ENCODE peak calls at places on chromosomes 7 and 10, in six cellular contexts. G is HepG2, K is K562, A is GM23338, H is GM12878, P is WTC11. O is an unnamed sample.

GRCh38 chr7:103347507-103348267 is at the start of gene PSMC2:
- DNase-seq in G (peak; percentile 92), K (peak; percentile 83), A (peak; percentile 94), H (peak; percentile 80), P (peak; percentile 76), O (peak; percentile 76)

GRCh38 chr7:137423321-137423720 is 79.8 kb upstream of the PTN start:
- DNase-seq in G (no peak), K (no peak), A (no peak), H (no peak), P (no peak), O (no peak)

GRCh38 chr7:116232920-116233319 is 22.6 kb downstream of the TES start:
- DNase-seq in G (no peak), K (no peak), A (no peak), H (no peak), P (no peak), O (no peak)

GRCh38 chr7:1956141-1956540 is 276.6 kb downstream of the MAD1L1 start:
- DNase-seq in G (no peak), K (no peak), A (no peak), H (no peak), P (no peak), O (no peak)

GRCh38 chr7:21972397-21972784 is 26.7 kb upstream of the CDCA7L start:
- DNase-seq in G (no peak), K (no peak), A (peak; percentile 42), H (no peak), P (peak; percentile 44), O (peak; percentile 54)

GRCh38 chr10:63767512-63767911 is 246.3 kb downstream of the REEP3 start:
- DNase-seq in G (peak; percentile 4), K (no peak), A (peak; percentile 20), H (no peak), P (no peak), O (no peak)

GRCh38 chr10:44143556-44143955 is 241.3 kb downstream of the CXCL12 start:
- DNase-seq in G (no peak), K (no peak), A (no peak), H (no peak), P (no peak), O (no peak)

GRCh38 chr7:18399624-18400235 is 95.8 kb upstream of the HDAC9 start:
- DNase-seq in G (no peak), K (no peak), A (peak; percentile 47), H (no peak), P (no peak), O (no peak)

GRCh38 chr10:104326991-104327610 is 11.2 kb downstream of the ITPRIP start:
- DNase-seq in G (no peak), K (no peak), A (no peak), H (no peak), P (no peak), O (no peak)

GRCh38 chr10:33524966-33525365 is 190.5 kb upstream of the NRP1 start:
- DNase-seq in G (no peak), K (no peak), A (no peak), H (no peak), P (no peak), O (no peak)

GRCh38 chr7:42143605-42144252 is 93.3 kb downstream of the GLI3 start:
- DNase-seq in G (no peak), K (no peak), A (no peak), H (no peak), P (no peak), O (no peak)

GRCh38 chr10:73163096-73163495 is 4.7 kb downstream of the ECD start:
- DNase-seq in G (no peak), K (no peak), A (no peak), H (no peak), P (no peak), O (no peak)

GRCh38 chr10:88457680-88458079 is 125.4 kb downstream of the RNLS start:
- DNase-seq in G (no peak), K (no peak), A (no peak), H (no peak), P (no peak), O (no peak)

GRCh38 chr7:67593807-67594206 is 597.2 kb downstream of the TYW1 start:
- DNase-seq in G (no peak), K (no peak), A (no peak), H (no peak), P (peak; percentile 13), O (no peak)

GRCh38 chr7:11923376-11923922 is 91.5 kb upstream of the THSD7A start:
- DNase-seq in G (no peak), K (no peak), A (no peak), H (no peak), P (no peak), O (no peak)

GRCh38 chr7:54788664-54789063 is 29.7 kb upstream of the SEC61G start:
- DNase-seq in G (peak; percentile 53), K (no peak), A (peak; percentile 81), H (peak; percentile 13), P (peak; percentile 40), O (peak; percentile 47)

GRCh38 chr7:54967384-54967783 is 51.4 kb upstream of the EGFR start:
- DNase-seq in G (peak; percentile 22), K (no peak), A (peak; percentile 65), H (no peak), P (no peak), O (no peak)

GRCh38 chr10:97207756-97208346 is 22.1 kb upstream of the SLIT1 start:
- DNase-seq in G (no peak), K (no peak), A (no peak), H (no peak), P (no peak), O (peak; percentile 41)

GRCh38 chr10:46541017-46541661 is 15.3 kb downstream of the GPRIN2 start:
- DNase-seq in G (no peak), K (peak; percentile 94), A (peak; percentile 89), H (no peak), P (peak; percentile 81), O (no peak)

GRCh38 chr10:123640016-123640535 is 26.1 kb upstream of the GPR26 start:
- DNase-seq in G (no peak), K (no peak), A (peak; percentile 66), H (no peak), P (peak; percentile 35), O (no peak)

GRCh38 chr7:47819054-47819920 is 129.0 kb downstream of the PKD1L1 start:
- DNase-seq in G (peak; percentile 70), K (peak; percentile 54), A (peak; percentile 79), H (peak; percentile 15), P (peak; percentile 64), O (peak; percentile 73)

GRCh38 chr7:133850497-133851070 is 276.6 kb upstream of the LRGUK start:
- DNase-seq in G (no peak), K (no peak), A (no peak), H (no peak), P (no peak), O (no peak)

GRCh38 chr7:133851416-133851815 is 275.7 kb upstream of the LRGUK start:
- DNase-seq in G (no peak), K (no peak), A (no peak), H (no peak), P (no peak), O (no peak)

GRCh38 chr7:133857376-133858119 is 269.6 kb upstream of the LRGUK start:
- DNase-seq in G (no peak), K (no peak), A (no peak), H (no peak), P (no peak), O (no peak)

GRCh38 chr7:133854739-133855138 is 272.4 kb upstream of the LRGUK start:
- DNase-seq in G (peak; percentile 37), K (peak; percentile 28), A (peak; percentile 53), H (no peak), P (no peak), O (no peak)

GRCh38 chr7:133853706-133854276 is 273.3 kb upstream of the LRGUK start:
- DNase-seq in G (peak; percentile 47), K (peak; percentile 34), A (peak; percentile 89), H (peak; percentile 9), P (peak; percentile 55), O (peak; percentile 21)
- TF ChIP-seq CREB1 in G (no peak), K (no peak), A (no peak), H (no peak), P (no peak), O (no peak)

DNA sequence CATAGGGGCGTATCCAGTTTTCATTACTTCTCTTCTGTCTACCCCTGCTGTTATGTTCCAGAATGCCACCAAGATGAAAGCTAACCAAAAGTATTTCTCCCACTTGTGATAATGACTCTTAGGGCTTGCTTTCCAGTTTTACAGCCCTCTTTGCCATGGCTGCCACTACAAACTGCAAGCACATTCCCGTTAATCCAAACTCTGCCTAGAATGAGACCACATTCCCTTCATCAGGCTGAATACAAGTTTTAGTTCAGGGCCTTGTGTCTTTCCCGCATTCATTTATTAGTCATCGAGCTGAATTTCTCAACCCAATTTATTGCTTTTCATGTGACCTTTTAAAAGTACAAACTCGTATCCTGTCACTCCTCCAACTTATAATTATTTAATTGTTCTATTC is 23.5 kb upstream of the CD36 start:
- DNase-seq in G (no peak), K (no peak), A (no peak), H (no peak), P (no peak), O (no peak)
- TF ChIP-seq CREB1 in G (no peak), K (no peak), A (no peak), H (no peak), P (no peak), O (no peak)

DNA sequence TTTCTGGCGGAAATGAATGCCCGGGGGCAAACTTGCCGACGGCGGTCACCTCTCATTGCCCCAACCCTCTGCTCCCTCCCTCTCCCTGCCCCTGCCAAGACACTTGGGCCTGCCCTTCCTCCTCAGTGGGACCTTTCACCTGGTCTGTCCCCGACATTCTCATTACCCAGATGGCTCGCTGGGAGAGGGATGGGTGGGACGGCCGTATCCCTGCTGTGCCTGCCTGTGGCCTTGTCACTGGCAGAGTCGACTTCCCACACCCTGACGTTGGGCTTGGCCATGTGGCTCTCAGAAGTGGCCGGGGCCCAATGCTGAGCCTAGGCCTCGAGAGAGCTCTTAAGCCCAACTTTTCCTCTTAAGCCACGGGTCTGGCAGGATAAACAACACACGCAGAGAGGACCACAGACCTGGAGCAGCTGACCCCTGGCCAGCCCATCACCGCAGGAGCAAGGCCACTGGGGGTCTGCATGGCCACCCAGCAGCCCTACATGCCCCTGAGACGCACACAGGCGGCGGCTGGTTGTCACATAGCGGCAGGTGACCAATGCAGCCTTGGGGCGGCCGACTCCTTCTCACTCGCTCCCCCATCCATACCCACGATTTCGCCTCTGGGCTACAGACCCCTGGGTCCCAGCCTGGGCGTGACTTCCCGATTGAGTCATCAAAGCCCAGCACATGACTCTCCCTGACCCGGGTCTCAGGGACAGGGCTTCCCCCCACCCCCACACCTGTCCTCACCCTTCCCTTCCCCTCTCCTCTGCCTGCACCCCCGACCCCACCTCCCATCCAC is 40.1 kb downstream of the SLC29A4 start:
- DNase-seq in G (no peak), K (no peak), A (no peak), H (no peak), P (no peak), O (no peak)
- TF ChIP-seq CREB1 in G (no peak), K (no peak), A (no peak), H (no peak), P (no peak), O (no peak)

DNA sequence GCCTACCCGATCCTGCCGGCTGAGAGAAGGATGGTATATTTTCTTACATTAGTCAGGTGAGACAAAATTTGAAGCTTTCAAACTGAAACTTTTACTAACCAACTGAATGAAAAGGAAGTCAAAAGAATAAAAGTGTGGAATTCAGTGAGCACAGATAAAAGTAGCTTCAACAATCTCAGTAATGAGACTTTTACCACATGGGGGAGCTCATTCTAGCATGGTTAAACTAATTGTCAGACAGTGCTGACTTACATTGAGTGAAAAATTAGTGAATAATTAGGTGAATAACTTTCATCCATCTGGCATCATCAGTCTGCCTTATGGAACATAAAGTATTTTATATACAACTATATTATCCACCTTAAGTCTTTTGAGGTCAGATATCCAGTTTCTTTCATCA is 8.4 kb downstream of the FAM237B start:
- DNase-seq in G (peak; percentile 6), K (no peak), A (peak; percentile 20), H (no peak), P (no peak), O (no peak)
- TF ChIP-seq CREB1 in G (no peak), K (no peak), A (no peak), H (no peak), P (no peak), O (no peak)

GRCh38 chr7:77460057-77460486 is 43.9 kb upstream of the GSAP start:
- DNase-seq in G (peak; percentile 80), K (no peak), A (peak; percentile 47), H (no peak), P (no peak), O (no peak)
- TF ChIP-seq CREB1 in G (no peak), K (no peak), A (no peak), H (no peak), P (no peak), O (no peak)